ENCODE peak calls at places on chromosomes 16 and 17, in seven cellular contexts. One of them, this sample, is unnamed.

GRCh38 chr16:53449816-53450517 is 15.7 kb downstream of the RBL2 start:
- DNase-seq in HEK293T: no peak
- DNase-seq in activated CD4-positive, alpha-beta T cell treated with anti-CD3 and anti-CD28 coated beads for 48 hours: no peak
- DNase-seq in heart right ventricle: no peak
- DNase-seq in stimulated activated CD4-positive, alpha-beta T cell treated with anti-CD3 and anti-CD28 coated beads, Interleukin-2, amount 100 ng/mL, for 48 hours: no peak
- DNase-seq in activated CD4-positive, CD25-positive, alpha-beta regulatory T cell treated with anti-CD3 and anti-CD28 coated beads, Interleukin-2, amount 50 U/mL, for 16 hours: no peak
- DNase-seq in bronchial epithelial cell: peak
- DNase-seq in this sample: no peak

GRCh38 chr17:80260791-80261158 is at the start of gene RNF213:
- DNase-seq in heart right ventricle: peak
- DNase-seq in activated CD4-positive, CD25-positive, alpha-beta regulatory T cell treated with anti-CD3 and anti-CD28 coated beads, Interleukin-2, amount 50 U/mL, for 16 hours: peak
- DNase-seq in activated CD4-positive, alpha-beta T cell treated with anti-CD3 and anti-CD28 coated beads for 48 hours: peak
- DNase-seq in HEK293T: peak
- DNase-seq in stimulated activated CD4-positive, alpha-beta T cell treated with anti-CD3 and anti-CD28 coated beads, Interleukin-2, amount 100 ng/mL, for 48 hours: no peak
- DNase-seq in bronchial epithelial cell: no peak
- DNase-seq in this sample: peak

GRCh38 chr17:81285894-81286293 is 9.2 kb downstream of the SLC38A10 start:
- DNase-seq in stimulated activated CD4-positive, alpha-beta T cell treated with anti-CD3 and anti-CD28 coated beads, Interleukin-2, amount 100 ng/mL, for 48 hours: no peak
- DNase-seq in activated CD4-positive, alpha-beta T cell treated with anti-CD3 and anti-CD28 coated beads for 48 hours: no peak
- DNase-seq in activated CD4-positive, CD25-positive, alpha-beta regulatory T cell treated with anti-CD3 and anti-CD28 coated beads, Interleukin-2, amount 50 U/mL, for 16 hours: no peak
- DNase-seq in bronchial epithelial cell: no peak
- DNase-seq in heart right ventricle: no peak
- DNase-seq in HEK293T: no peak
- DNase-seq in this sample: no peak

GRCh38 chr16:66910175-66910940 is 8.3 kb downstream of the CDH16 start:
- DNase-seq in activated CD4-positive, alpha-beta T cell treated with anti-CD3 and anti-CD28 coated beads for 48 hours: no peak
- DNase-seq in heart right ventricle: no peak
- DNase-seq in bronchial epithelial cell: no peak
- DNase-seq in activated CD4-positive, CD25-positive, alpha-beta regulatory T cell treated with anti-CD3 and anti-CD28 coated beads, Interleukin-2, amount 50 U/mL, for 16 hours: no peak
- DNase-seq in HEK293T: no peak
- DNase-seq in stimulated activated CD4-positive, alpha-beta T cell treated with anti-CD3 and anti-CD28 coated beads, Interleukin-2, amount 100 ng/mL, for 48 hours: no peak
- DNase-seq in this sample: no peak

GRCh38 chr16:30602595-30603277 is 7.5 kb downstream of the ZNF689 start:
- DNase-seq in activated CD4-positive, alpha-beta T cell treated with anti-CD3 and anti-CD28 coated beads for 48 hours: no peak
- DNase-seq in bronchial epithelial cell: peak
- DNase-seq in stimulated activated CD4-positive, alpha-beta T cell treated with anti-CD3 and anti-CD28 coated beads, Interleukin-2, amount 100 ng/mL, for 48 hours: no peak
- DNase-seq in activated CD4-positive, CD25-positive, alpha-beta regulatory T cell treated with anti-CD3 and anti-CD28 coated beads, Interleukin-2, amount 50 U/mL, for 16 hours: no peak
- DNase-seq in heart right ventricle: no peak
- DNase-seq in HEK293T: no peak
- DNase-seq in this sample: no peak

GRCh38 chr17:74937064-74938051 is 1.7 kb downstream of the OTOP3 start:
- DNase-seq in HEK293T: no peak
- DNase-seq in activated CD4-positive, alpha-beta T cell treated with anti-CD3 and anti-CD28 coated beads for 48 hours: no peak
- DNase-seq in bronchial epithelial cell: no peak
- DNase-seq in activated CD4-positive, CD25-positive, alpha-beta regulatory T cell treated with anti-CD3 and anti-CD28 coated beads, Interleukin-2, amount 50 U/mL, for 16 hours: no peak
- DNase-seq in stimulated activated CD4-positive, alpha-beta T cell treated with anti-CD3 and anti-CD28 coated beads, Interleukin-2, amount 100 ng/mL, for 48 hours: no peak
- DNase-seq in heart right ventricle: no peak
- DNase-seq in this sample: peak

GRCh38 chr16:69848635-69849545 is 86.8 kb downstream of the WWP2 start:
- DNase-seq in activated CD4-positive, alpha-beta T cell treated with anti-CD3 and anti-CD28 coated beads for 48 hours: no peak
- DNase-seq in heart right ventricle: peak
- DNase-seq in activated CD4-positive, CD25-positive, alpha-beta regulatory T cell treated with anti-CD3 and anti-CD28 coated beads, Interleukin-2, amount 50 U/mL, for 16 hours: no peak
- DNase-seq in HEK293T: peak
- DNase-seq in bronchial epithelial cell: peak
- DNase-seq in stimulated activated CD4-positive, alpha-beta T cell treated with anti-CD3 and anti-CD28 coated beads, Interleukin-2, amount 100 ng/mL, for 48 hours: no peak
- DNase-seq in this sample: peak

GRCh38 chr17:64384253-64385186 is 6.1 kb downstream of the PECAM1 start:
- DNase-seq in heart right ventricle: no peak
- DNase-seq in activated CD4-positive, alpha-beta T cell treated with anti-CD3 and anti-CD28 coated beads for 48 hours: no peak
- DNase-seq in bronchial epithelial cell: no peak
- DNase-seq in activated CD4-positive, CD25-positive, alpha-beta regulatory T cell treated with anti-CD3 and anti-CD28 coated beads, Interleukin-2, amount 50 U/mL, for 16 hours: no peak
- DNase-seq in stimulated activated CD4-positive, alpha-beta T cell treated with anti-CD3 and anti-CD28 coated beads, Interleukin-2, amount 100 ng/mL, for 48 hours: no peak
- DNase-seq in HEK293T: no peak
- DNase-seq in this sample: peak

GRCh38 chr17:75806822-75807500 is 22.4 kb downstream of the UNK start:
- DNase-seq in heart right ventricle: no peak
- DNase-seq in stimulated activated CD4-positive, alpha-beta T cell treated with anti-CD3 and anti-CD28 coated beads, Interleukin-2, amount 100 ng/mL, for 48 hours: no peak
- DNase-seq in HEK293T: no peak
- DNase-seq in bronchial epithelial cell: no peak
- DNase-seq in activated CD4-positive, CD25-positive, alpha-beta regulatory T cell treated with anti-CD3 and anti-CD28 coated beads, Interleukin-2, amount 50 U/mL, for 16 hours: no peak
- DNase-seq in activated CD4-positive, alpha-beta T cell treated with anti-CD3 and anti-CD28 coated beads for 48 hours: no peak
- DNase-seq in this sample: no peak

GRCh38 chr16:3879258-3879886 is 1.1 kb downstream of the CREBBP start:
- DNase-seq in heart right ventricle: peak
- DNase-seq in activated CD4-positive, CD25-positive, alpha-beta regulatory T cell treated with anti-CD3 and anti-CD28 coated beads, Interleukin-2, amount 50 U/mL, for 16 hours: no peak
- DNase-seq in bronchial epithelial cell: no peak
- DNase-seq in HEK293T: no peak
- DNase-seq in activated CD4-positive, alpha-beta T cell treated with anti-CD3 and anti-CD28 coated beads for 48 hours: peak
- DNase-seq in stimulated activated CD4-positive, alpha-beta T cell treated with anti-CD3 and anti-CD28 coated beads, Interleukin-2, amount 100 ng/mL, for 48 hours: peak
- DNase-seq in this sample: peak

GRCh38 chr17:7204828-7205461 is 14.7 kb downstream of the DLG4 start:
- DNase-seq in heart right ventricle: peak
- DNase-seq in HEK293T: peak
- DNase-seq in bronchial epithelial cell: peak
- DNase-seq in activated CD4-positive, alpha-beta T cell treated with anti-CD3 and anti-CD28 coated beads for 48 hours: peak
- DNase-seq in activated CD4-positive, CD25-positive, alpha-beta regulatory T cell treated with anti-CD3 and anti-CD28 coated beads, Interleukin-2, amount 50 U/mL, for 16 hours: peak
- DNase-seq in stimulated activated CD4-positive, alpha-beta T cell treated with anti-CD3 and anti-CD28 coated beads, Interleukin-2, amount 100 ng/mL, for 48 hours: peak
- DNase-seq in this sample: no peak

GRCh38 chr16:49811630-49812334 is 44.1 kb downstream of the ZNF423 start:
- DNase-seq in activated CD4-positive, CD25-positive, alpha-beta regulatory T cell treated with anti-CD3 and anti-CD28 coated beads, Interleukin-2, amount 50 U/mL, for 16 hours: no peak
- DNase-seq in bronchial epithelial cell: no peak
- DNase-seq in activated CD4-positive, alpha-beta T cell treated with anti-CD3 and anti-CD28 coated beads for 48 hours: no peak
- DNase-seq in heart right ventricle: peak
- DNase-seq in stimulated activated CD4-positive, alpha-beta T cell treated with anti-CD3 and anti-CD28 coated beads, Interleukin-2, amount 100 ng/mL, for 48 hours: no peak
- DNase-seq in HEK293T: no peak
- DNase-seq in this sample: no peak

GRCh38 chr17:28466001-28466400 is 7.4 kb upstream of the SLC13A2 start:
- DNase-seq in stimulated activated CD4-positive, alpha-beta T cell treated with anti-CD3 and anti-CD28 coated beads, Interleukin-2, amount 100 ng/mL, for 48 hours: no peak
- DNase-seq in bronchial epithelial cell: no peak
- DNase-seq in activated CD4-positive, CD25-positive, alpha-beta regulatory T cell treated with anti-CD3 and anti-CD28 coated beads, Interleukin-2, amount 50 U/mL, for 16 hours: no peak
- DNase-seq in heart right ventricle: no peak
- DNase-seq in activated CD4-positive, alpha-beta T cell treated with anti-CD3 and anti-CD28 coated beads for 48 hours: no peak
- DNase-seq in HEK293T: no peak
- DNase-seq in this sample: no peak

GRCh38 chr16:53545433-53545832 is 42.4 kb upstream of the AKTIP start:
- DNase-seq in activated CD4-positive, alpha-beta T cell treated with anti-CD3 and anti-CD28 coated beads for 48 hours: peak
- DNase-seq in stimulated activated CD4-positive, alpha-beta T cell treated with anti-CD3 and anti-CD28 coated beads, Interleukin-2, amount 100 ng/mL, for 48 hours: no peak
- DNase-seq in activated CD4-positive, CD25-positive, alpha-beta regulatory T cell treated with anti-CD3 and anti-CD28 coated beads, Interleukin-2, amount 50 U/mL, for 16 hours: no peak
- DNase-seq in bronchial epithelial cell: no peak
- DNase-seq in HEK293T: no peak
- DNase-seq in heart right ventricle: no peak
- DNase-seq in this sample: no peak

GRCh38 chr17:38751803-38752118 is 780 bp upstream of the PSMB3 start:
- DNase-seq in activated CD4-positive, CD25-positive, alpha-beta regulatory T cell treated with anti-CD3 and anti-CD28 coated beads, Interleukin-2, amount 50 U/mL, for 16 hours: peak
- DNase-seq in heart right ventricle: peak
- DNase-seq in HEK293T: peak
- DNase-seq in activated CD4-positive, alpha-beta T cell treated with anti-CD3 and anti-CD28 coated beads for 48 hours: peak
- DNase-seq in bronchial epithelial cell: peak
- DNase-seq in stimulated activated CD4-positive, alpha-beta T cell treated with anti-CD3 and anti-CD28 coated beads, Interleukin-2, amount 100 ng/mL, for 48 hours: peak
- DNase-seq in this sample: peak

GRCh38 chr16:8855051-8855786 is 13.6 kb downstream of the CARHSP1 start:
- DNase-seq in HEK293T: no peak
- DNase-seq in bronchial epithelial cell: no peak
- DNase-seq in stimulated activated CD4-positive, alpha-beta T cell treated with anti-CD3 and anti-CD28 coated beads, Interleukin-2, amount 100 ng/mL, for 48 hours: no peak
- DNase-seq in activated CD4-positive, CD25-positive, alpha-beta regulatory T cell treated with anti-CD3 and anti-CD28 coated beads, Interleukin-2, amount 50 U/mL, for 16 hours: no peak
- DNase-seq in activated CD4-positive, alpha-beta T cell treated with anti-CD3 and anti-CD28 coated beads for 48 hours: no peak
- DNase-seq in heart right ventricle: no peak
- DNase-seq in this sample: no peak

GRCh38 chr17:82507631-82508175 is 11.8 kb upstream of the FOXK2 start:
- DNase-seq in activated CD4-positive, alpha-beta T cell treated with anti-CD3 and anti-CD28 coated beads for 48 hours: no peak
- DNase-seq in heart right ventricle: no peak
- DNase-seq in HEK293T: no peak
- DNase-seq in stimulated activated CD4-positive, alpha-beta T cell treated with anti-CD3 and anti-CD28 coated beads, Interleukin-2, amount 100 ng/mL, for 48 hours: no peak
- DNase-seq in bronchial epithelial cell: no peak
- DNase-seq in activated CD4-positive, CD25-positive, alpha-beta regulatory T cell treated with anti-CD3 and anti-CD28 coated beads, Interleukin-2, amount 50 U/mL, for 16 hours: no peak
- DNase-seq in this sample: no peak

GRCh38 chr16:50298075-50298460 is 31.7 kb downstream of the ADCY7 start:
- DNase-seq in heart right ventricle: no peak
- DNase-seq in activated CD4-positive, alpha-beta T cell treated with anti-CD3 and anti-CD28 coated beads for 48 hours: no peak
- DNase-seq in HEK293T: no peak
- DNase-seq in bronchial epithelial cell: no peak
- DNase-seq in stimulated activated CD4-positive, alpha-beta T cell treated with anti-CD3 and anti-CD28 coated beads, Interleukin-2, amount 100 ng/mL, for 48 hours: no peak
- DNase-seq in activated CD4-positive, CD25-positive, alpha-beta regulatory T cell treated with anti-CD3 and anti-CD28 coated beads, Interleukin-2, amount 50 U/mL, for 16 hours: no peak
- DNase-seq in this sample: no peak

GRCh38 chr16:67736858-67737257 is 17.7 kb upstream of the GFOD2 start:
- DNase-seq in bronchial epithelial cell: peak
- DNase-seq in HEK293T: no peak
- DNase-seq in activated CD4-positive, CD25-positive, alpha-beta regulatory T cell treated with anti-CD3 and anti-CD28 coated beads, Interleukin-2, amount 50 U/mL, for 16 hours: no peak
- DNase-seq in stimulated activated CD4-positive, alpha-beta T cell treated with anti-CD3 and anti-CD28 coated beads, Interleukin-2, amount 100 ng/mL, for 48 hours: no peak
- DNase-seq in heart right ventricle: no peak
- DNase-seq in activated CD4-positive, alpha-beta T cell treated with anti-CD3 and anti-CD28 coated beads for 48 hours: no peak
- DNase-seq in this sample: no peak

GRCh38 chr17:79183221-79184158 is 108.9 kb downstream of the ENGASE start:
- DNase-seq in activated CD4-positive, alpha-beta T cell treated with anti-CD3 and anti-CD28 coated beads for 48 hours: peak
- DNase-seq in stimulated activated CD4-positive, alpha-beta T cell treated with anti-CD3 and anti-CD28 coated beads, Interleukin-2, amount 100 ng/mL, for 48 hours: no peak
- DNase-seq in activated CD4-positive, CD25-positive, alpha-beta regulatory T cell treated with anti-CD3 and anti-CD28 coated beads, Interleukin-2, amount 50 U/mL, for 16 hours: no peak
- DNase-seq in bronchial epithelial cell: no peak
- DNase-seq in HEK293T: peak
- DNase-seq in heart right ventricle: no peak
- DNase-seq in this sample: no peak

GRCh38 chr17:79465011-79466006 is 145.5 kb downstream of the RBFOX3 start:
- DNase-seq in activated CD4-positive, alpha-beta T cell treated with anti-CD3 and anti-CD28 coated beads for 48 hours: no peak
- DNase-seq in heart right ventricle: no peak
- DNase-seq in stimulated activated CD4-positive, alpha-beta T cell treated with anti-CD3 and anti-CD28 coated beads, Interleukin-2, amount 100 ng/mL, for 48 hours: no peak
- DNase-seq in activated CD4-positive, CD25-positive, alpha-beta regulatory T cell treated with anti-CD3 and anti-CD28 coated beads, Interleukin-2, amount 50 U/mL, for 16 hours: no peak
- DNase-seq in HEK293T: no peak
- DNase-seq in bronchial epithelial cell: no peak
- DNase-seq in this sample: no peak

GRCh38 chr16:87135631-87136030 is 181.6 kb downstream of the C16orf95 start:
- DNase-seq in activated CD4-positive, CD25-positive, alpha-beta regulatory T cell treated with anti-CD3 and anti-CD28 coated beads, Interleukin-2, amount 50 U/mL, for 16 hours: no peak
- DNase-seq in activated CD4-positive, alpha-beta T cell treated with anti-CD3 and anti-CD28 coated beads for 48 hours: no peak
- DNase-seq in bronchial epithelial cell: no peak
- DNase-seq in HEK293T: no peak
- DNase-seq in stimulated activated CD4-positive, alpha-beta T cell treated with anti-CD3 and anti-CD28 coated beads, Interleukin-2, amount 100 ng/mL, for 48 hours: no peak
- DNase-seq in heart right ventricle: no peak
- DNase-seq in this sample: no peak

GRCh38 chr16:29024280-29024679 is 39.4 kb downstream of the LAT start:
- DNase-seq in heart right ventricle: no peak
- DNase-seq in activated CD4-positive, alpha-beta T cell treated with anti-CD3 and anti-CD28 coated beads for 48 hours: no peak
- DNase-seq in bronchial epithelial cell: no peak
- DNase-seq in HEK293T: no peak
- DNase-seq in activated CD4-positive, CD25-positive, alpha-beta regulatory T cell treated with anti-CD3 and anti-CD28 coated beads, Interleukin-2, amount 50 U/mL, for 16 hours: no peak
- DNase-seq in stimulated activated CD4-positive, alpha-beta T cell treated with anti-CD3 and anti-CD28 coated beads, Interleukin-2, amount 100 ng/mL, for 48 hours: no peak
- DNase-seq in this sample: no peak

This sample was measured in PC-3.